ENCODE peak calls at places on chromosomes 16 and 17, in five cellular contexts. A is breast epithelium; G is COR-L47; B is HAP-1; R is central memory CD8-positive, alpha-beta T cell. P is an unnamed sample.
A peak's percentile ranks its signal among the peaks of the same experiment; 100 is the strongest.

GRCh38 chr17:66507103-66507923 is 204.9 kb downstream of the PRKCA start:
- DNase-seq in A (no peak), G (no peak), B (no peak), R (no peak), P (no peak)

GRCh38 chr17:78715000-78715771 is 66.9 kb downstream of the CYTH1 start:
- DNase-seq in A (no peak), G (no peak), B (no peak), R (no peak), P (no peak)

GRCh38 chr16:20901441-20902112 is 1.0 kb downstream of the LYRM1 start:
- DNase-seq in A (peak; percentile 73), G (peak; percentile 15), B (peak; percentile 58), R (no peak), P (peak; percentile 16)

GRCh38 chr17:20225162-20226115 is 216.3 kb downstream of the SPECC1 start:
- DNase-seq in A (no peak), G (no peak), B (no peak), R (no peak), P (no peak)

GRCh38 chr17:79840204-79840988 is 1.2 kb upstream of the CBX4 start:
- DNase-seq in A (no peak), G (no peak), B (no peak), R (peak; percentile 31), P (peak; percentile 45)

GRCh38 chr16:21150375-21151001 is at the start of gene DNAH3:
- DNase-seq in A (no peak), G (peak; percentile 13), B (no peak), R (no peak), P (no peak)

GRCh38 chr16:1152123-1152638 is 725 bp upstream of the CACNA1H start:
- DNase-seq in A (no peak), G (no peak), B (peak; percentile 47), R (no peak), P (peak; percentile 32)

GRCh38 chr16:537415-538335 is 10.2 kb downstream of the CAPN15 start:
- DNase-seq in A (no peak), G (no peak), B (no peak), R (no peak), P (no peak)

GRCh38 chr17:17729620-17730249 is 48.5 kb downstream of the RAI1 start:
- DNase-seq in A (no peak), G (no peak), B (peak; percentile 56), R (peak; percentile 33), P (no peak)

GRCh38 chr16:4884209-4884608 is 36.9 kb downstream of the UBN1 start:
- DNase-seq in A (no peak), G (no peak), B (no peak), R (no peak), P (no peak)

GRCh38 chr17:68199837-68200688 is 47.8 kb upstream of the AMZ2 start:
- DNase-seq in A (no peak), G (no peak), B (no peak), R (no peak), P (no peak)

GRCh38 chr17:1590747-1591473 is 28.3 kb upstream of the PITPNA start:
- DNase-seq in A (no peak), G (no peak), B (no peak), R (no peak), P (no peak)

GRCh38 chr17:47810901-47811635 is 10.5 kb downstream of the OSBPL7 start:
- DNase-seq in A (no peak), G (no peak), B (no peak), R (no peak), P (no peak)

GRCh38 chr16:47731252-47731651 is 270.1 kb downstream of the PHKB start:
- DNase-seq in A (no peak), G (no peak), B (no peak), R (no peak), P (no peak)

GRCh38 chr17:48586355-48586924 is 3.6 kb downstream of the HOXB3 start:
- DNase-seq in A (no peak), G (no peak), B (no peak), R (no peak), P (no peak)

GRCh38 chr17:78131172-78132085 is 858 bp downstream of the TMC8 start:
- DNase-seq in A (no peak), G (no peak), B (no peak), R (no peak), P (no peak)

GRCh38 chr17:4073983-4074830 is 68.6 kb downstream of the ZZEF1 start:
- DNase-seq in A (no peak), G (no peak), B (no peak), R (no peak), P (no peak)

GRCh38 chr16:80610489-80611156 is 69.8 kb downstream of the DYNLRB2 start:
- DNase-seq in A (no peak), G (no peak), B (no peak), R (no peak), P (no peak)

GRCh38 chr16:57618306-57619132 is 9.9 kb upstream of the ADGRG1 start:
- DNase-seq in A (peak; percentile 90), G (peak; percentile 51), B (no peak), R (no peak), P (no peak)

GRCh38 chr17:49406791-49407190 is 7.9 kb downstream of the PHB1 start:
- DNase-seq in A (no peak), G (no peak), B (no peak), R (no peak), P (no peak)

P was measured in neural crest cell.